ENCODE peak calls at places on chromosomes 1 and 21, in nine cellular contexts. L is NCI-H2029 treated with DMSO at 0.1 percent for 48 hours; B is DND-41; R is lung microvascular endothelial cell; X is breast epithelium; E is GM13976; V is left ventricle myocardium inferior; N is activated T-helper 1 cell treated with anti-CD3 and anti-CD28 coated beads, Interleukin-12 subunit alpha, Interleukin-12 subunit beta, Interleukin-2, Interleukin-4 antibody, amounts not matched to agents 30 ng/mL and 10 ng/mL and 1 ng/mL, durations not matched to agents 14 hours and 24 hours and 36 hours; K is nephron progenitor cell. Y is an unnamed sample.
A peak's percentile ranks its signal among the peaks of the same experiment; 100 is the strongest.

GRCh38 chr1:236699366-236699765 is 13.1 kb downstream of the ACTN2 start:
- DNase-seq in L (no peak), B (no peak), R (no peak), X (no peak), E (no peak), V (no peak), N (no peak), K (no peak), Y (no peak)

GRCh38 chr21:45317401-45318145 is 29.9 kb upstream of the POFUT2 start:
- DNase-seq in L (no peak), B (no peak), R (peak; percentile 94), X (peak; percentile 38), E (no peak), V (peak; percentile 12), N (no peak), K (no peak), Y (peak; percentile 19)

GRCh38 chr21:16569679-16570078 is 839.9 kb downstream of the USP25 start:
- DNase-seq in L (no peak), B (no peak), R (no peak), X (no peak), E (no peak), V (no peak), N (no peak), K (no peak), Y (no peak)

GRCh38 chr1:236759252-236759859 is 35.7 kb upstream of the MTR start:
- DNase-seq in L (no peak), B (peak; percentile 20), R (peak; percentile 46), X (no peak), E (peak; percentile 69), V (no peak), N (no peak), K (peak; percentile 19), Y (no peak)

GRCh38 chr1:35925741-35926140 is 5.2 kb upstream of the AGO3 start:
- DNase-seq in L (peak; percentile 11), B (no peak), R (no peak), X (no peak), E (no peak), V (peak; percentile 55), N (no peak), K (no peak), Y (no peak)

GRCh38 chr1:23638786-23639241 is 52.8 kb upstream of the RPL11 start:
- DNase-seq in L (peak; percentile 82), B (no peak), R (no peak), X (no peak), E (no peak), V (peak; percentile 29), N (no peak), K (no peak), Y (no peak)

GRCh38 chr1:42152119-42152518 is 1.1 kb upstream of the GUCA2B start:
- DNase-seq in L (no peak), B (no peak), R (no peak), X (no peak), E (no peak), V (peak; percentile 44), N (no peak), K (no peak), Y (no peak)

GRCh38 chr1:61742620-61743431 is 546 bp downstream of the PATJ start:
- DNase-seq in L (peak; percentile 60), B (no peak), R (peak; percentile 41), X (no peak), E (peak; percentile 77), V (peak; percentile 59), N (no peak), K (peak; percentile 71), Y (peak; percentile 47)

GRCh38 chr1:27868556-27868931 is 3.8 kb upstream of the THEMIS2 start:
- DNase-seq in L (no peak), B (no peak), R (no peak), X (no peak), E (no peak), V (no peak), N (no peak), K (no peak), Y (no peak)

GRCh38 chr1:106937104-106937503 is 119.4 kb upstream of the PRMT6 start:
- DNase-seq in L (no peak), B (no peak), R (peak; percentile 86), X (no peak), E (no peak), V (no peak), N (no peak), K (no peak), Y (no peak)

GRCh38 chr21:35603471-35603870 is 456.9 kb downstream of the SETD4 start:
- DNase-seq in L (no peak), B (peak; percentile 20), R (no peak), X (no peak), E (no peak), V (no peak), N (no peak), K (no peak), Y (no peak)

GRCh38 chr1:44526295-44527073 is 121.4 kb downstream of the RNF220 start:
- DNase-seq in L (no peak), B (no peak), R (no peak), X (no peak), E (no peak), V (no peak), N (no peak), K (no peak), Y (no peak)

GRCh38 chr1:246398126-246398813 is 108.8 kb downstream of the SMYD3 start:
- DNase-seq in L (no peak), B (no peak), R (no peak), X (no peak), E (no peak), V (no peak), N (no peak), K (no peak), Y (no peak)

GRCh38 chr1:58592521-58593134 is 15.6 kb upstream of the TACSTD2 start:
- DNase-seq in L (no peak), B (no peak), R (peak; percentile 97), X (no peak), E (no peak), V (peak; percentile 57), N (no peak), K (peak; percentile 46), Y (no peak)

GRCh38 chr1:23098463-23099170 is 70.0 kb downstream of the LUZP1 start:
- DNase-seq in L (peak; percentile 26), B (peak; percentile 65), R (peak; percentile 83), X (no peak), E (peak; percentile 63), V (peak; percentile 24), N (peak; percentile 49), K (peak; percentile 52), Y (no peak)

GRCh38 chr1:157941939-157942338 is 51.5 kb upstream of the KIRREL1 start:
- DNase-seq in L (no peak), B (no peak), R (no peak), X (no peak), E (no peak), V (no peak), N (no peak), K (no peak), Y (no peak)

GRCh38 chr1:156591432-156592157 is at the start of gene NAXE:
- DNase-seq in L (peak; percentile 12), B (peak; percentile 76), R (peak; percentile 52), X (peak; percentile 71), E (peak; percentile 90), V (peak; percentile 74), N (peak; percentile 68), K (peak; percentile 85), Y (peak; percentile 29)